ENCODE peak calls at places on chromosomes 5 and 9, in eight cellular contexts. C, H, I, R, N, Y, E and K are unnamed samples.

GRCh38 chr5:4553968-4554367 is 586.2 kb upstream of the ADAMTS16 start:
- DNase-seq in C (no peak), H (no peak), I (no peak), R (no peak), N (no peak), Y (no peak), E (no peak), K (no peak)

GRCh38 chr5:138605254-138605972 is 30.2 kb upstream of the HSPA9 start:
- DNase-seq in C (no peak), H (no peak), I (no peak), R (peak; percentile 55), N (no peak), Y (no peak), E (no peak), K (no peak)

GRCh38 chr5:95050708-95051107 is 234.2 kb downstream of the MCTP1 start:
- DNase-seq in C (no peak), H (no peak), I (no peak), R (no peak), N (no peak), Y (no peak), E (no peak), K (no peak)

GRCh38 chr9:77016526-77017504 is 2.6 kb upstream of the FOXB2 start:
- DNase-seq in C (no peak), H (no peak), I (no peak), R (no peak), N (no peak), Y (no peak), E (no peak), K (no peak)

GRCh38 chr5:39138892-39139291 is 64.7 kb upstream of the RICTOR start:
- DNase-seq in C (no peak), H (peak; percentile 54), I (no peak), R (peak; percentile 88), N (no peak), Y (no peak), E (peak; percentile 55), K (no peak)

GRCh38 chr9:110179734-110180133 is 28.2 kb downstream of the C9orf152 start:
- DNase-seq in C (no peak), H (peak; percentile 24), I (peak; percentile 40), R (peak; percentile 79), N (no peak), Y (no peak), E (peak; percentile 51), K (no peak)

GRCh38 chr9:69223605-69224004 is 49.5 kb downstream of the TJP2 start:
- DNase-seq in C (peak; percentile 1), H (peak; percentile 74), I (peak; percentile 44), R (peak; percentile 80), N (peak; percentile 31), Y (no peak), E (peak; percentile 85), K (no peak)

GRCh38 chr9:754150-754931 is 87.2 kb upstream of the DMRT1 start:
- DNase-seq in C (no peak), H (no peak), I (no peak), R (no peak), N (no peak), Y (no peak), E (no peak), K (no peak)

GRCh38 chr5:169442354-169443248 is 141.0 kb upstream of the SPDL1 start:
- DNase-seq in C (no peak), H (no peak), I (no peak), R (no peak), N (no peak), Y (no peak), E (peak; percentile 23), K (no peak)

GRCh38 chr9:97243606-97244005 is 63.9 kb upstream of the CCDC180 start:
- DNase-seq in C (no peak), H (no peak), I (no peak), R (no peak), N (no peak), Y (no peak), E (no peak), K (no peak)

GRCh38 chr5:138032028-138032571 is 779 bp downstream of the FAM13B start:
- DNase-seq in C (no peak), H (no peak), I (no peak), R (peak; percentile 55), N (peak; percentile 61), Y (peak; percentile 56), E (no peak), K (peak; percentile 61)

GRCh38 chr9:4106081-4106491 is 193.8 kb downstream of the GLIS3 start:
- DNase-seq in C (no peak), H (no peak), I (no peak), R (no peak), N (no peak), Y (no peak), E (no peak), K (no peak)

GRCh38 chr5:65108786-65109743 is 340.3 kb downstream of the CWC27 start:
- DNase-seq in C (no peak), H (no peak), I (no peak), R (no peak), N (no peak), Y (no peak), E (no peak), K (no peak)

GRCh38 chr9:137711678-137712105 is 92.9 kb downstream of the EHMT1 start:
- DNase-seq in C (no peak), H (no peak), I (no peak), R (no peak), N (no peak), Y (no peak), E (no peak), K (no peak)